ENCODE peak calls at places on chromosomes 4 and X, in seven cellular contexts. Y is activated CD4-positive, alpha-beta T cell treated with anti-CD3 and anti-CD28 coated beads, Interleukin-2, amount 50 U/mL, for 48 hours; S is activated naive CD4-positive, alpha-beta T cell treated with Interleukin-2 at 50 U/mL for 16 hours; U is RPMI8226; D is pulmonary artery endothelial cell; V is SK-N-DZ; Z is PC-3. O is an unnamed sample.

GRCh38 chrX:123590842-123591491 is 141.9 kb downstream of the THOC2 start:
- DNase-seq in Y (no peak), S (no peak), U (peak), D (no peak), V (no peak), Z (peak), O (no peak)

GRCh38 chr4:114161809-114162208 is 182.4 kb upstream of the ARSJ start:
- DNase-seq in Y (no peak), S (no peak), U (no peak), D (no peak), V (no peak), Z (no peak), O (no peak)

GRCh38 chrX:40174594-40175415 is 77.0 kb upstream of the BCOR start:
- DNase-seq in Y (peak), S (peak), U (peak), D (no peak), V (peak), Z (peak), O (no peak)

GRCh38 chr4:90994883-90995484 is 867.8 kb downstream of the CCSER1 start:
- DNase-seq in Y (no peak), S (no peak), U (no peak), D (no peak), V (no peak), Z (no peak), O (no peak)

GRCh38 chr4:35934370-35934981 is 309.8 kb downstream of the ARAP2 start:
- DNase-seq in Y (no peak), S (no peak), U (peak), D (no peak), V (peak), Z (peak), O (peak)

GRCh38 chrX:102558607-102559006 is 40.7 kb upstream of the ARMCX5 start:
- DNase-seq in Y (no peak), S (no peak), U (no peak), D (no peak), V (no peak), Z (no peak), O (no peak)

GRCh38 chrX:139194571-139195280 is 335.8 kb upstream of the F9 start:
- DNase-seq in Y (no peak), S (no peak), U (peak), D (no peak), V (no peak), Z (peak), O (no peak)

GRCh38 chrX:135185795-135186443 is 14.7 kb upstream of the CT55 start:
- DNase-seq in Y (peak), S (peak), U (peak), D (peak), V (peak), Z (peak), O (no peak)

GRCh38 chr4:40833212-40833611 is 83.5 kb downstream of the NSUN7 start:
- DNase-seq in Y (no peak), S (no peak), U (no peak), D (no peak), V (no peak), Z (no peak), O (no peak)

GRCh38 chr4:174429701-174430100 is 92.6 kb downstream of the HPGD start:
- DNase-seq in Y (no peak), S (no peak), U (no peak), D (no peak), V (no peak), Z (peak), O (no peak)

GRCh38 chrX:133350751-133351150 is 64.5 kb downstream of the GPC4 start:
- DNase-seq in Y (no peak), S (no peak), U (no peak), D (no peak), V (no peak), Z (no peak), O (no peak)

GRCh38 chr4:71524746-71525145 is 185.9 kb downstream of the SLC4A4 start:
- DNase-seq in Y (no peak), S (no peak), U (no peak), D (no peak), V (no peak), Z (no peak), O (no peak)

GRCh38 chr4:112145326-112145819 is at the start of gene FAM241A:
- DNase-seq in Y (peak), S (peak), U (peak), D (peak), V (peak), Z (peak), O (peak)

GRCh38 chr4:38565271-38566199 is 98.5 kb upstream of the KLF3 start:
- DNase-seq in Y (no peak), S (no peak), U (peak), D (no peak), V (no peak), Z (peak), O (no peak)

GRCh38 chr4:166045457-166045856 is 172.4 kb downstream of the TLL1 start:
- DNase-seq in Y (peak), S (peak), U (no peak), D (no peak), V (no peak), Z (no peak), O (no peak)

GRCh38 chr4:7002336-7002735 is 40.8 kb upstream of the TADA2B start:
- DNase-seq in Y (no peak), S (no peak), U (no peak), D (no peak), V (no peak), Z (no peak), O (no peak)

GRCh38 chrX:147803948-147804347 is 107.8 kb upstream of the FMR1 start:
- DNase-seq in Y (no peak), S (no peak), U (peak), D (no peak), V (peak), Z (peak), O (no peak)

GRCh38 chr4:104719539-104720230 is 225.0 kb upstream of the CXXC4 start:
- DNase-seq in Y (no peak), S (no peak), U (no peak), D (no peak), V (no peak), Z (no peak), O (no peak)

GRCh38 chr4:188121530-188121929 is 12.1 kb upstream of the TRIML2 start:
- DNase-seq in Y (no peak), S (no peak), U (no peak), D (no peak), V (no peak), Z (no peak), O (no peak)

GRCh38 chr4:159508917-159509500 is 406.1 kb downstream of the RAPGEF2 start:
- DNase-seq in Y (no peak), S (no peak), U (no peak), D (no peak), V (no peak), Z (peak), O (no peak)

GRCh38 chr4:114658776-114659175 is 60.2 kb downstream of the UGT8 start:
- DNase-seq in Y (no peak), S (no peak), U (no peak), D (no peak), V (no peak), Z (no peak), O (no peak)

GRCh38 chr4:175421506-175421905 is 390.6 kb downstream of the GPM6A start:
- DNase-seq in Y (no peak), S (no peak), U (no peak), D (no peak), V (no peak), Z (peak), O (no peak)

GRCh38 chr4:54709281-54709854 is 51.6 kb downstream of the KIT start:
- DNase-seq in Y (no peak), S (no peak), U (no peak), D (no peak), V (no peak), Z (no peak), O (no peak)